ENCODE peak calls at places on chromosomes 3 and 15, in nine cellular contexts. H is ovary, D is SJSA1, W is kidney, P is hepatocyte, E is tibial artery, J is GM12878, G is neural progenitor cell, N is transverse colon. U is an unnamed sample.

GRCh38 chr15:56492786-56493555 is 28.0 kb upstream of the MNS1 start:
- DNase-seq in H (no peak), D (no peak), W (no peak), P (no peak), E (no peak), J (no peak), G (no peak), N (no peak), U (no peak)

GRCh38 chr3:130932979-130933378 is 39.1 kb downstream of the ATP2C1 start:
- DNase-seq in H (no peak), D (no peak), W (no peak), P (no peak), E (no peak), J (no peak), G (no peak), N (no peak), U (no peak)

GRCh38 chr3:123295171-123295900 is 93.6 kb downstream of the SEC22A start:
- DNase-seq in H (peak; percentile 5), D (no peak), W (no peak), P (no peak), E (peak; percentile 64), J (no peak), G (no peak), N (no peak), U (no peak)

GRCh38 chr3:155919728-155920127 is 49.3 kb downstream of the GMPS start:
- DNase-seq in H (no peak), D (no peak), W (no peak), P (no peak), E (no peak), J (no peak), G (no peak), N (no peak), U (no peak)

GRCh38 chr3:134974621-134975020 is 179.6 kb downstream of the EPHB1 start:
- DNase-seq in H (no peak), D (no peak), W (no peak), P (no peak), E (no peak), J (no peak), G (no peak), N (no peak), U (no peak)

GRCh38 chr3:105502333-105502732 is 135.6 kb downstream of the ALCAM start:
- DNase-seq in H (no peak), D (no peak), W (no peak), P (no peak), E (no peak), J (no peak), G (no peak), N (no peak), U (no peak)

GRCh38 chr3:186032321-186032720 is 76.6 kb downstream of the ETV5 start:
- DNase-seq in H (no peak), D (no peak), W (no peak), P (no peak), E (no peak), J (no peak), G (no peak), N (no peak), U (no peak)

GRCh38 chr3:14113964-14114667 is 10.6 kb downstream of the CHCHD4 start:
- DNase-seq in H (no peak), D (no peak), W (no peak), P (peak; percentile 66), E (no peak), J (no peak), G (peak; percentile 20), N (no peak), U (no peak)

GRCh38 chr3:45499529-45499928 is 95.0 kb upstream of the LIMD1 start:
- DNase-seq in H (no peak), D (peak; percentile 20), W (no peak), P (peak; percentile 34), E (no peak), J (no peak), G (no peak), N (no peak), U (no peak)

GRCh38 chr15:41490355-41490754 is 3.3 kb upstream of the ITPKA start:
- DNase-seq in H (no peak), D (peak; percentile 82), W (peak; percentile 6), P (peak; percentile 71), E (no peak), J (peak; percentile 56), G (no peak), N (no peak), U (no peak)

GRCh38 chr3:131142580-131142979 is 115.9 kb downstream of the NEK11 start:
- DNase-seq in H (no peak), D (no peak), W (no peak), P (no peak), E (no peak), J (no peak), G (no peak), N (no peak), U (no peak)

GRCh38 chr3:25573386-25574171 is 91.1 kb downstream of the TOP2B start:
- DNase-seq in H (no peak), D (peak; percentile 93), W (no peak), P (no peak), E (no peak), J (no peak), G (no peak), N (no peak), U (no peak)

GRCh38 chr3:190320594-190321362 is 1.5 kb downstream of the CLDN1 start:
- DNase-seq in H (no peak), D (no peak), W (no peak), P (no peak), E (no peak), J (no peak), G (no peak), N (no peak), U (no peak)

GRCh38 chr3:8549354-8549753 is 47.7 kb downstream of the LMCD1 start:
- DNase-seq in H (no peak), D (no peak), W (no peak), P (no peak), E (no peak), J (no peak), G (no peak), N (no peak), U (no peak)

GRCh38 chr3:13288732-13289718 is 131.1 kb downstream of the NUP210 start:
- DNase-seq in H (no peak), D (no peak), W (peak; percentile 41), P (no peak), E (peak; percentile 27), J (no peak), G (no peak), N (no peak), U (no peak)

GRCh38 chr3:143242101-143242500 is 122.5 kb downstream of the CHST2 start:
- DNase-seq in H (no peak), D (no peak), W (no peak), P (no peak), E (no peak), J (no peak), G (no peak), N (no peak), U (no peak)

GRCh38 chr3:143239026-143239425 is 119.5 kb downstream of the CHST2 start:
- DNase-seq in H (no peak), D (peak; percentile 75), W (no peak), P (no peak), E (no peak), J (no peak), G (no peak), N (no peak), U (no peak)

GRCh38 chr3:143242691-143243090 is 123.1 kb downstream of the CHST2 start:
- DNase-seq in H (no peak), D (no peak), W (no peak), P (no peak), E (no peak), J (no peak), G (no peak), N (no peak), U (no peak)

GRCh38 chr3:143241556-143241955 is 122.0 kb downstream of the CHST2 start:
- DNase-seq in H (no peak), D (no peak), W (no peak), P (no peak), E (no peak), J (no peak), G (no peak), N (no peak), U (no peak)

DNA sequence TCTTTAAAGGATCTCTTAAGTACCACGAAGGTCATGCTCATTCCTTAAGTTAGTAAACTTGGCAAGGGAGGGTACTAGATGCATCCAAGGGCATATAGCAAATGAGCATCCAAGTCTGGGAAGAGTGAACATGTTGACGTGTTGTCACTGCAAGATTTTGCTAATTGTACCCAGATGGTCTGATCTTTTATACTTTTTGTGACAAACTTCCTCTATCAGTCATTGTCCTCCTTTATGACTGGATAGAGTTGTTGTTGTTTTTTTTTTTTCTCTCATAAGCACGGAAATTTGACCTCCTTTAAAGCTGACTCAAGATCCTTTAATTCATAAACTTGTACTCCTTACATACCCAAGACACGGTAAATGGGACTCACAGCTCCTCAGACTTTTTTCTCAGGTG is 121.3 kb downstream of the CHST2 start:
- DNase-seq in H (no peak), D (peak; percentile 9), W (no peak), P (no peak), E (no peak), J (no peak), G (no peak), N (no peak), U (no peak)
- H3K4me3 ChIP-seq in H (no peak overlapping the region), D (no peak overlapping the region), W (no peak overlapping the region), P (no peak overlapping the region), E (no peak overlapping the region), J (no peak overlapping the region), G (no peak overlapping the region), N (no peak overlapping the region), U (no peak overlapping the region)

GRCh38 chr3:71809321-71809720 is 24.4 kb upstream of the PROK2 start:
- DNase-seq in H (no peak), D (no peak), W (no peak), P (no peak), E (no peak), J (no peak), G (no peak), N (no peak), U (no peak)
- H3K4me1 ChIP-seq in H (no peaks in the 10 kb centered on the region), D (no peaks in the 10 kb centered on the region), W (no peaks in the 10 kb centered on the region), P (no peaks in the 10 kb centered on the region), E (no peaks in the 10 kb centered on the region), J (no peaks in the 10 kb centered on the region), G (peaks cover 4% of the 10 kb centered on the region), N (no peaks in the 10 kb centered on the region), U (no peaks in the 10 kb centered on the region)

DNA sequence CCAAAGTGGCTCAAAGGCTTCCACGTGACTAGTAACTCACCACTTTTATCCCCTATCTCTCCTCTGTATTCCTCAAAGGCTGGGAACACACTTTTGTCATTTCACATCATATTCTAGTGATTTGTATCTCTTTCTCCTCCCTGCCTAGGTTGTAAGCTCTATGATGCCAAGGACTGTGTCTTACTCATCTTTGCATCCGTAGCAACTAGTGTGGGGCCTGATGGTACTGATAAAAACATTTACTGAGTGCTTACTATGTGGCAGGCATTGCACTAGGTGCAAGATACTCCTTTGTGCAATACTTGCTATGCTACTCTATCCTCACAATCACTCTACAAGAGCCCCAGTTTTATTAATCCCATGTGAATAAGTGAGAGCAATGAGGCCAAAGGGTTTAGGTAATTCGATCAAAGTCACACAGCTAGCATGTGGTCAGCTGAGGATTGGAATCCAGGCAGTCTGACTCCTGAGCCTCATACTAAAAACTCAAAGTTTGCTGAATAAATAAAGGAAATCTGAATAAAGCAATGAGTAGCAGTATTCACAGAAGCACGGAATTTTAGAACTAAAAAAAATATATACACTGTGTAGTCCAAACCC is 342.6 kb upstream of the ICE2 start:
- DNase-seq in H (no peak), D (no peak), W (no peak), P (no peak), E (no peak), J (no peak), G (no peak), N (no peak), U (no peak)
- H3K9me3 ChIP-seq in H (no peaks in the 10 kb centered on the region), D (no peaks in the 10 kb centered on the region), W (no peaks in the 10 kb centered on the region), P (no peaks in the 10 kb centered on the region), E (no peaks in the 10 kb centered on the region), J (no peaks in the 10 kb centered on the region), G (no peaks in the 10 kb centered on the region), N (no peaks in the 10 kb centered on the region), U (no peaks in the 10 kb centered on the region)

GRCh38 chr15:92845109-92845508 is 55.0 kb upstream of the CHD2 start:
- DNase-seq in H (no peak), D (no peak), W (no peak), P (peak; percentile 54), E (no peak), J (peak; percentile 74), G (no peak), N (no peak), U (no peak)
- H3K4me3 ChIP-seq in H (no peak overlapping the region), D (no peak overlapping the region), W (no peak overlapping the region), P (no peak overlapping the region), E (no peak overlapping the region), J (peak overlapping the region; percentile 34), G (no peak overlapping the region), N (no peak overlapping the region), U (no peak overlapping the region)

U was measured in effector memory CD4-positive, alpha-beta T cell.